ENCODE peak calls at places on chromosomes 6 and 20, in four cellular contexts. D is coronary artery, N is hepatocyte, T is uterus. S is an unnamed sample.
A peak's percentile ranks its signal among the peaks of the same experiment; 100 is the strongest.

GRCh38 chr6:11007715-11008608 is 36.1 kb downstream of the ELOVL2 start:
- DNase-seq in D (no peak), N (peak; percentile 57), T (no peak), S (peak; percentile 34)

GRCh38 chr20:58634121-58634817 is 16.8 kb upstream of the STX16 start:
- DNase-seq in D (no peak), N (no peak), T (peak; percentile 59), S (no peak)

GRCh38 chr6:157609117-157609516 is 213.9 kb upstream of the SNX9 start:
- DNase-seq in D (no peak), N (no peak), T (no peak), S (no peak)

GRCh38 chr20:40049838-40050237 is 639.2 kb downstream of the MAFB start:
- DNase-seq in D (no peak), N (no peak), T (no peak), S (no peak)

GRCh38 chr20:37901667-37902503 is 1.0 kb upstream of the VSTM2L start:
- DNase-seq in D (no peak), N (peak; percentile 63), T (peak; percentile 26), S (peak; percentile 85)

GRCh38 chr6:12241493-12242214 is 48.5 kb upstream of the EDN1 start:
- DNase-seq in D (no peak), N (peak; percentile 15), T (no peak), S (no peak)

GRCh38 chr6:21536280-21536766 is 57.2 kb upstream of the SOX4 start:
- DNase-seq in D (no peak), N (no peak), T (no peak), S (no peak)

GRCh38 chr6:30041221-30041620 is 19.8 kb upstream of the POLR1H start:
- DNase-seq in D (no peak), N (no peak), T (no peak), S (no peak)

GRCh38 chr20:112396-112795 is 24.9 kb downstream of the DEFB125 start:
- DNase-seq in D (no peak), N (no peak), T (no peak), S (no peak)

GRCh38 chr6:18154507-18155272 is at the start of gene TPMT:
- DNase-seq in D (peak; percentile 99), N (peak; percentile 40), T (peak; percentile 30), S (no peak)

GRCh38 chr6:4608361-4609115 is 167.7 kb upstream of the CDYL start:
- DNase-seq in D (no peak), N (no peak), T (no peak), S (no peak)

GRCh38 chr6:44661221-44661609 is 273.7 kb downstream of the CDC5L start:
- DNase-seq in D (no peak), N (no peak), T (no peak), S (peak; percentile 48)

GRCh38 chr6:72916298-72916697 is 294.4 kb downstream of the KCNQ5 start:
- DNase-seq in D (no peak), N (no peak), T (no peak), S (no peak)

GRCh38 chr6:42831237-42831636 is 48.2 kb upstream of the RPL7L1 start:
- DNase-seq in D (no peak), N (no peak), T (no peak), S (no peak)

GRCh38 chr20:53693265-53693871 is 99.7 kb upstream of the ZNF217 start:
- DNase-seq in D (no peak), N (no peak), T (no peak), S (no peak)

GRCh38 chr20:90651-91050 is 3.2 kb downstream of the DEFB125 start:
- DNase-seq in D (no peak), N (no peak), T (no peak), S (peak; percentile 49)

DNA sequence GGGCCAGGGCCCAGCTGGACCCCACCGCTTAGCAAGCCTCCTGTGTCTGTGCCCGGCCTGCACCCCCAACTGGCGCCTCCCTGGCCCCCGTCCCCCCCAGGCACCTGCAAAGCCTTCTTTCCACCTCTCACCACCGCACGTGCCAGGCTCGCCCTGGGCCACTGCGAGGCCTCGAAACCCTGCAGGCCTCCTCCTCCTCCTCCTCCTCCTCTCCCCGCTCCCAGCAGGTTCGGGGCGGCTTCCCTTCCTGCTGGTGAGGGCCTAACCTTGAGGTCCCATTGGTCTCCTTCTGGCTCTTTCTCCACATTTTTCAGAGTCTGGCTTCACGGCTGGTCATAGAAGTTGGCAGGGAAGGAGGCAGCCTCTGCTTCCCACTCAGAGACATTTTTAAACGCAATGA is 76.8 kb upstream of the GATA5 start:
- DNase-seq in D (no peak), N (no peak), T (no peak), S (no peak)
- H3K27ac ChIP-seq in D (peak overlapping the region; percentile 91), N (no peak overlapping the region), T (no peak overlapping the region), S (no peak overlapping the region)

GRCh38 chr20:59645761-59646171 is 41.4 kb downstream of the PHACTR3 start:
- DNase-seq in D (peak; percentile 26), N (no peak), T (no peak), S (no peak)
- TF ChIP-seq CTCF in D (no peak), N (no peak), T (no peak), S (peak; percentile 13)

GRCh38 chr6:94498099-94498498 is 1078.7 kb upstream of the EPHA7 start:
- DNase-seq in D (no peak), N (no peak), T (no peak), S (no peak)

DNA sequence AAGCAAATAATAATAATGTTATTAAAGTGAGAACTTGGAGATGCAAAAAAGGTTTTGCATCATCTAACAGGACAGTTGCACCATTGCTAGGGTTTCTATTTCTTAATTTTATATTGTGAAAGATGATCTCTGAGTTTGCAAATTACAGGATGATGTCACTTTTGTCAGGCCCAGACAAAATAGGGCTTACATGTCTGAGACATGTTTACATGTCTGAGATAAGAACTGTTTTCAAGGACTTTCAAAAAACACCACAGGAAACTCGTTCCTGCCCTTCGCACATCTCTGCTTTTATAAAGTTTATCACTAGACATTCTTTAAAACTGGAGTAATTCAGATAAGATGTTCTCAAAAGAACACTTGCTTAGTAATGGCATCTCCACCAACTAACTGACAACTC is 1075.8 kb upstream of the MANEA start:
- DNase-seq in D (no peak), N (peak; percentile 47), T (no peak), S (no peak)
- H3K27ac ChIP-seq in D (no peak overlapping the region), N (peak overlapping the region; percentile 57), T (no peak overlapping the region), S (no peak overlapping the region)

GRCh38 chr6:33407132-33407718 is 3.6 kb upstream of the PHF1 start:
- DNase-seq in D (no peak), N (no peak), T (no peak), S (no peak)
- TF ChIP-seq CTCF in D (no peak), N (peak; percentile 33), T (peak; percentile 26), S (no peak)

DNA sequence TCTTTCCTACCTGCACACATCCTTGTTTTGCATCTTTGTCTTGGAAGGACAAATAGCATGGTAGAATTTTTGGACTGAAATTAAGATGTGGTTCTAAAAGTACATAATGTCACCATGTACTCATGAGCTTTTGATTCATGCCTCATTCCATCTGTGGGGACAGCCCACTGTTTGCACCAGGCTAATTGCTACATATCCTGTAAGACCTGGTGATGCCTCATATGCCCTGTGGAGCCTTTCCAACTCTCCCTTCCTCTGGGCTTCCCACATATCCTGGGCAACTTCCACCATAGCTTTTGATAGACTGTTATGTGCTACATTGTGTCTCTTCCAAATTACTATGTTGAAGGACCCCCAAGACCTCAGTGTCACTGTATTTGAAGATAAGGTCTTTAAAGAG is 213.6 kb upstream of the PREP start:
- DNase-seq in D (no peak), N (no peak), T (no peak), S (no peak)
- H3K27ac ChIP-seq in D (no peak overlapping the region), N (no peak overlapping the region), T (no peak overlapping the region), S (no peak overlapping the region)

S was measured in RWPE1.